ENCODE peak calls at places on chromosomes 3 and 15, in seven cellular contexts. O, Q, L, S, N, B and Z are unnamed samples.

GRCh38 chr3:177523991-177524438 is 326.7 kb upstream of the TBL1XR1 start:
- DNase-seq in O (no peak), B (no peak), Q (peak), L (no peak), N (peak), S (no peak), Z (peak)

GRCh38 chr3:123119802-123120201 is 53.0 kb downstream of the PDIA5 start:
- DNase-seq in S (no peak), Q (no peak), N (no peak), B (no peak), L (no peak), O (peak), Z (no peak)

GRCh38 chr15:57500979-57501576 is 90.6 kb upstream of the MYZAP start:
- DNase-seq in S (no peak), O (no peak), Q (no peak), L (no peak), B (no peak), N (peak), Z (no peak)

GRCh38 chr3:45528429-45528828 is 66.1 kb upstream of the LIMD1 start:
- DNase-seq in N (peak), Q (no peak), S (no peak), L (no peak), O (no peak), B (no peak), Z (peak)

GRCh38 chr15:98548172-98548971 is 100.0 kb upstream of the IGF1R start:
- DNase-seq in N (no peak), S (peak), L (peak), B (peak), O (peak), Q (peak), Z (peak)

GRCh38 chr3:19934098-19934566 is at the start of gene EFHB:
- DNase-seq in Q (peak), L (peak), S (peak), O (peak), N (peak), B (no peak), Z (peak)

GRCh38 chr3:17825298-17825697 is 82.9 kb upstream of the TBC1D5 start:
- DNase-seq in L (no peak), B (no peak), Q (no peak), N (no peak), S (no peak), O (no peak), Z (no peak)

GRCh38 chr3:146223401-146224373 is 27.2 kb downstream of the PLSCR4 start:
- DNase-seq in O (no peak), B (no peak), N (peak), S (no peak), L (no peak), Q (no peak), Z (peak)

GRCh38 chr15:86021281-86022264 is 58.1 kb upstream of the AGBL1 start:
- DNase-seq in Q (peak), S (no peak), B (no peak), L (no peak), O (no peak), N (peak), Z (no peak)

GRCh38 chr15:43266834-43267233 is at the start of gene TGM5:
- DNase-seq in Q (peak), N (peak), L (no peak), O (no peak), S (no peak), B (peak), Z (no peak)

GRCh38 chr3:20054549-20054987 is 14.3 kb downstream of the KAT2B start:
- DNase-seq in Q (peak), O (no peak), S (no peak), N (peak), B (peak), L (no peak), Z (peak)

GRCh38 chr3:178618907-178619306 is 82.7 kb downstream of the KCNMB2 start:
- DNase-seq in S (no peak), Q (no peak), N (no peak), O (no peak), B (no peak), L (no peak), Z (no peak)

GRCh38 chr3:159796744-159797143 is 191.9 kb upstream of the IL12A start:
- DNase-seq in S (no peak), N (peak), O (no peak), L (no peak), Q (no peak), B (no peak), Z (peak)

GRCh38 chr3:183449391-183449790 is 21.0 kb upstream of the MCF2L2 start:
- DNase-seq in S (peak), Q (peak), N (no peak), O (no peak), B (no peak), L (peak), Z (peak)

GRCh38 chr3:131907809-131908208 is 127.0 kb downstream of the CPNE4 start:
- DNase-seq in S (no peak), B (no peak), L (no peak), N (no peak), O (no peak), Q (no peak), Z (no peak)

GRCh38 chr15:73972984-73973682 is 19.0 kb downstream of the STOML1 start:
- DNase-seq in L (peak), B (no peak), S (peak), N (peak), Q (peak), O (peak), Z (peak)

GRCh38 chr15:91929509-91929908 is 76.0 kb downstream of the SLCO3A1 start:
- DNase-seq in L (no peak), Q (no peak), S (no peak), N (no peak), B (no peak), O (no peak), Z (no peak)

DNA sequence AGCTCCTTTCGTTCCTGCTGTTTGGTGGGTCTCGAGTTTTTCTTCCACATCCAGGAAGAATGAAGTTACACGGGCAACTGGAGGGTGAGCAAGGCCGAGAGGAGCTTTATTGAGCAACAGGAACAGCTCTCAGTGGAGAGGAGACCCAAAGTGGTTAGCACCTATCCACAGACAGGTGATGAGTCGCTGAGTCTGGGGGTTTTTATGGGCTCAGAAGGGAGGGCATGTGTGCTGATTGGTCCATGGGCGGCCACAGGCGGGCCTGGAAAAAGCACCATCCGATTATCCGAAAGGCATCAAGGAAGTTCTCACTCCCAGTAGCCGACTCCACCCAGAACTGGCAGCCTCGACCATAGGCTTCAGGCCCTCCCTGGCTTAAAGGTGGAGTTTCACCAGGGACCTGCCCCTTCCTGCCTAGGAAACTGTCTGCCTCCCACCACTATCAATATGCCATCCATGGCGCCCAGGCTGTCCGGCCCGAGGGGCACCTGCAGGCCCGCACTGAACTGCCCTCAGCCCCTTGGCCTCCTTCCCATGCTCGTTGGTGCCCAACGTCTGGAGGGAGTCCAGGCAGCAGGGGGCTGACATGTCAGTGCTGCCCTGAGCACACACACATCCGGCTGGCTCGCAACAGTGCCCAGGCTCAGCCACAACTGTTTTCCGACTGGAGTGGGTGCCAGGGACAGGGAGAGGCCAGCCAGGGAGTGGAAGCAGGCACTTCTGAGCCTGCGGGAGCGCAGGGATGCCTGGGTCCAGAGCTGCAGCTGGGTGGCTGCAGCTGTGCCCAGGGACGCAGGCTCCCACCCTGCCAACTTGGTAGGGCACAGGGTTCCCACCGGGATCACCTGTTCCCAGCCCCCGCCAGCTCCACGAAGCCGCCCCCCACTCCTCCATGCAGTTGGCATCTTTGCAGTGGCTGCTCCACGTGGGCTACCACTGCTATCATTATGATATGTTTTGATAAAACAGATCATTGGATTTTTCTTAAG is 170.2 kb downstream of the FNDC3B start:
- DNase-seq in S (no peak), O (no peak), Q (no peak), N (no peak), B (no peak), L (no peak), Z (no peak)
- H3K4me2 ChIP-seq in S (peak), O (no peak), Q (no peak), N (no peak), B (no peak), L (no peak), Z (no peak)

GRCh38 chr3:125045965-125046364 is 9.8 kb downstream of the HEG1 start:
- DNase-seq in L (no peak), B (no peak), Q (no peak), O (no peak), S (no peak), N (peak), Z (peak)
- H3K4me2 ChIP-seq in L (no peak), B (peak), Q (no peak), O (no peak), S (no peak), N (no peak), Z (peak)

DNA sequence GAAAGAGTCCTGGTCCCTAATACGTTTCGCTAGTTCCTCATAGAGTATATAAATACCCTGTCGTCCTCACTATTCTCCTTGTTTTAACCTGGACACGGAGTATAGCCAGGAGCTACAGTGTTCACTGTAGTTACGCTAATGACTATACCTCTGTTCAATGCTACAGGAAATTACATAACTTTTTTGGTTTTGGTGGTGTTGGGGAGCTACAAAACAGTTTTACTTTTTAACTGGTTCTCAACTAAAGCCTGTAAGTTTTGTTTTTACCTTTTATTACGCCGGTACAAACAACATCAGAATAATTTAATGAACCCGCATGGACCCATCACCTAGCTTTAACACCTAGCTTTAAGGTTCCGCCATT is 1.5 kb downstream of the LMLN start:
- DNase-seq in O (no peak), Q (no peak), B (no peak), L (no peak), N (no peak), S (no peak), Z (no peak)
- H3K4me2 ChIP-seq in O (no peak), Q (peak), B (peak), L (peak), N (peak), S (no peak), Z (no peak)

GRCh38 chr15:50059883-50060282 is 59.1 kb downstream of the ATP8B4 start:
- DNase-seq in O (no peak), S (no peak), B (no peak), N (no peak), Q (no peak), L (peak), Z (no peak)
- H3K4me2 ChIP-seq in O (no peak), S (no peak), B (no peak), N (no peak), Q (no peak), L (peak), Z (no peak)

DNA sequence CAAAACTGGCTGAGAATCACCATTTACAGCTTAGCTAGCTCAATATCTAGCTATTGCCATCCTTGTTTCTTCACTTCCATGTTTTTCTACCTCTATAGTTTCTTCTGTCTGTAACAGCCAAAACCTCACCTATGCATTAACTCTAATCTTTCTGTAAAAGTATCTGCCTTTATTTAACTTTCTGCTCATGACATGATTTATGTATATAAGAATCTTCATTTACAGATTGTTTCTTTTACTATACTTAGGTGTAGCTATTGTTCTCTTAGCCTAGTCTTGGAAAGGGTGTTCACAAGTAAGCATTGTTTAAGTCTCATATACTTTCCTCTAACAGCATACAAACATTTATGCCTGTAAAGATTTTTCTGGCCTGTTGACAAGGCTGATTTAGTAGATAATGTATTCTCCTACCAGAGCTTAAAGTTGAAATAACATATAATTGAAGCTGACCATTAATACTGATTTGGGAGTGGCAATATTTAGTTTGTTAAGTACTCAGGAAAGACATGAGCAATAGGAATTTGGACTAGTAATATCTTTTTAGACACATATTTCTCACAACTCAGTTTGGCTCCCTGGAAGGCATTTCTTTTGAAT is 9.4 kb downstream of the FILIP1L start:
- DNase-seq in S (no peak), O (no peak), B (no peak), N (peak), Q (no peak), L (no peak), Z (no peak)
- H3K4me2 ChIP-seq in S (no peak), O (no peak), B (no peak), N (peak), Q (peak), L (no peak), Z (no peak)

DNA sequence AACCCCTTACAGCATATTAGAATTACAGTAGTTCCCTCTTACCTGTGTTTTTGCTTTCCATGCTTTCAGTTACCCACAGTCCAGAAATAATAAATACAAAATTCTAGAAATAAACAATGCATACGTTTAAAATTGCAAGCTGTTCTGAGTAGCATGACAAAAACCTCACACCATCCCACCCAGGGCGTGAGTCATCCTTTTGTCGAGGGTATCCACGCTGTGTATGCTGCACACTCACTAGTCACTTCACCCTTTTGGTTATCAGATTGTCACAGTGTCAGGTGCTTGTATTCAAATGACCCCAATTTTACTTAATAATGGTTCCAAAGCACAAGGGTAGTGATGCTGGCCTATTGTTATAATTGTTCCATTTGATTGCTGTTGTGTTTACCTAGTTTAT is 72.5 kb upstream of the P3H2 start:
- DNase-seq in L (no peak), O (no peak), N (no peak), Q (no peak), S (no peak), B (no peak), Z (peak)
- H3K4me2 ChIP-seq in L (no peak), O (no peak), N (peak), Q (peak), S (no peak), B (no peak), Z (no peak)

GRCh38 chr15:65336369-65336766 is 31.9 kb downstream of the RNU5B-1 start:
- DNase-seq in B (no peak), O (no peak), S (peak), L (peak), N (no peak), Q (no peak), Z (no peak)

GRCh38 chr15:65338366-65338765 is 33.9 kb downstream of the RNU5B-1 start:
- DNase-seq in S (no peak), N (no peak), O (no peak), Q (no peak), L (no peak), B (no peak), Z (no peak)

GRCh38 chr15:65336767-65337435 is 32.4 kb downstream of the RNU5B-1 start:
- DNase-seq in B (no peak), Q (no peak), O (no peak), S (no peak), L (no peak), N (no peak), Z (no peak)

GRCh38 chr15:65338823-65339222 is 34.3 kb downstream of the RNU5B-1 start:
- DNase-seq in B (no peak), N (no peak), L (no peak), S (no peak), O (no peak), Q (no peak), Z (no peak)

DNA sequence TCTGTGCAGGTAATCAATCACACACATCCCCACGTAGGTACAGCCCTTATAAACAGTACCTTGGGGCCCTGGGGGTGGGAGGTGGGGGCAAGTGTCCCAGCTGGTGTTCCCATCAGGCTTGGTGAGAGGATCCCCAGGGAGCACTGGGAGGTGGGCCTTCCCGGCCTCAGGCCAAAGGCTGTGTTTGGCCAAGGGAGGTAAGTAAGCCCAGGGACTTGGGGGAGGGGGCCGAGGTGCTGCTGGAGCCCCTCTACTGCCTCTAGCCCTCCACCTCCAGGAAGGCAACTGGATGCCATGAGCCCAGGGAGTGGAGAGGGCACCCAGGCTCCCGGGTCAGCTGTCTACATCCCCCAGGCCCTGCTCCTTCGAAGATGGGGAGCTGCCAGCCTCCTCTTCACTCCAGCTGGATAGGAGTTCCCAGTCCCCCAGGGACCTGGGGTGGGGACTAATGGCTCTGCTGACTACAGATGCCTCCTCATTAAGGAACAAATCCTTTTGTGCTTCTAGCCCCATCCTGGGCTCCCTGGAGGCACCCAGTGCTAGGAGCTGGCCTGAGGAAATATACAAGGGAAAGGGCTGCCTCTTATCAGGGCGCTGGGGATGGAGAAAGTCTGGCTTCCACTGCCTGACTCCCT is 33.1 kb downstream of the RNU5B-1 start:
- DNase-seq in L (no peak), N (no peak), O (no peak), S (no peak), Q (no peak), B (no peak), Z (no peak)
- H3K4me2 ChIP-seq in L (peak), N (no peak), O (no peak), S (peak), Q (no peak), B (no peak), Z (no peak)